ENCODE peak calls at places on chromosomes 3 and 15, in six cellular contexts. Z, Q, O, M, T and V are unnamed samples.
A peak's percentile ranks its signal among the peaks of the same experiment; 100 is the strongest.

GRCh38 chr3:189393598-189393997 is 221.8 kb downstream of the TPRG1 start:
- DNase-seq in Z (no peak), Q (peak; percentile 81), O (peak; percentile 21), M (no peak), T (no peak), V (no peak)

GRCh38 chr3:107816082-107816481 is 274.7 kb downstream of the CD47 start:
- DNase-seq in Z (no peak), Q (peak; percentile 21), O (no peak), M (no peak), T (no peak), V (no peak)

GRCh38 chr15:78425643-78426042 is 12.4 kb upstream of the IREB2 start:
- DNase-seq in Z (no peak), Q (no peak), O (no peak), M (no peak), T (no peak), V (no peak)

GRCh38 chr3:64214002-64214696 is 11.1 kb downstream of the PRICKLE2 start:
- DNase-seq in Z (peak; percentile 90), Q (peak; percentile 67), O (peak; percentile 40), M (peak; percentile 74), T (peak; percentile 94), V (peak; percentile 52)

GRCh38 chr3:171561601-171562323 is 101.6 kb upstream of the TNIK start:
- DNase-seq in Z (no peak), Q (no peak), O (no peak), M (no peak), T (no peak), V (no peak)

GRCh38 chr3:56154297-56154696 is 314.0 kb downstream of the ERC2 start:
- DNase-seq in Z (no peak), Q (peak; percentile 1), O (no peak), M (no peak), T (no peak), V (no peak)

GRCh38 chr3:110969229-110970211 is 102.1 kb upstream of the NECTIN3 start:
- DNase-seq in Z (peak; percentile 62), Q (no peak), O (no peak), M (no peak), T (peak; percentile 3), V (no peak)

GRCh38 chr15:25542648-25543047 is 103.8 kb upstream of the UBE3A start:
- DNase-seq in Z (no peak), Q (no peak), O (no peak), M (no peak), T (no peak), V (no peak)

GRCh38 chr15:100759116-100759515 is 120.5 kb upstream of the ALDH1A3 start:
- DNase-seq in Z (no peak), Q (no peak), O (no peak), M (no peak), T (peak; percentile 78), V (peak; percentile 42)

GRCh38 chr3:50365080-50365841 is 5.9 kb upstream of the TMEM115 start:
- DNase-seq in Z (peak; percentile 96), Q (peak; percentile 85), O (peak; percentile 96), M (peak; percentile 79), T (peak; percentile 58), V (no peak)

GRCh38 chr15:35427091-35427490 is 118.9 kb downstream of the DPH6 start:
- DNase-seq in Z (no peak), Q (peak; percentile 46), O (no peak), M (no peak), T (peak; percentile 84), V (no peak)

GRCh38 chr3:112074616-112075497 is 11.3 kb upstream of the C3orf52 start:
- DNase-seq in Z (peak; percentile 79), Q (peak; percentile 100), O (peak; percentile 60), M (no peak), T (peak; percentile 98), V (peak; percentile 66)

GRCh38 chr15:68843425-68844311 is 23.0 kb upstream of the ANP32A start:
- DNase-seq in Z (peak; percentile 68), Q (no peak), O (peak; percentile 10), M (no peak), T (peak; percentile 20), V (no peak)

GRCh38 chr15:64895285-64896065 is 16.2 kb upstream of the ANKDD1A start:
- DNase-seq in Z (peak; percentile 53), Q (no peak), O (peak; percentile 41), M (peak; percentile 32), T (no peak), V (no peak)

GRCh38 chr3:13520326-13520880 is 28.5 kb upstream of the FBLN2 start:
- DNase-seq in Z (peak; percentile 43), Q (no peak), O (no peak), M (no peak), T (no peak), V (no peak)

GRCh38 chr3:71896751-71897150 is 111.8 kb upstream of the PROK2 start:
- DNase-seq in Z (no peak), Q (peak; percentile 34), O (no peak), M (no peak), T (no peak), V (no peak)
- H3K36me3 ChIP-seq in Z (no peaks in the 10 kb centered on the region), Q (no peaks in the 10 kb centered on the region), O (no peaks in the 10 kb centered on the region), M (no peaks in the 10 kb centered on the region), T (no peaks in the 10 kb centered on the region), V (no peaks in the 10 kb centered on the region)

GRCh38 chr3:160187288-160187687 is 37.9 kb upstream of the C3orf80 start:
- DNase-seq in Z (no peak), Q (no peak), O (no peak), M (no peak), T (no peak), V (no peak)
- H3K9me3 ChIP-seq in Z (no peaks in the 10 kb centered on the region), Q (no peaks in the 10 kb centered on the region), O (no peaks in the 10 kb centered on the region), M (no peaks in the 10 kb centered on the region), T (no peaks in the 10 kb centered on the region), V (no peaks in the 10 kb centered on the region)

DNA sequence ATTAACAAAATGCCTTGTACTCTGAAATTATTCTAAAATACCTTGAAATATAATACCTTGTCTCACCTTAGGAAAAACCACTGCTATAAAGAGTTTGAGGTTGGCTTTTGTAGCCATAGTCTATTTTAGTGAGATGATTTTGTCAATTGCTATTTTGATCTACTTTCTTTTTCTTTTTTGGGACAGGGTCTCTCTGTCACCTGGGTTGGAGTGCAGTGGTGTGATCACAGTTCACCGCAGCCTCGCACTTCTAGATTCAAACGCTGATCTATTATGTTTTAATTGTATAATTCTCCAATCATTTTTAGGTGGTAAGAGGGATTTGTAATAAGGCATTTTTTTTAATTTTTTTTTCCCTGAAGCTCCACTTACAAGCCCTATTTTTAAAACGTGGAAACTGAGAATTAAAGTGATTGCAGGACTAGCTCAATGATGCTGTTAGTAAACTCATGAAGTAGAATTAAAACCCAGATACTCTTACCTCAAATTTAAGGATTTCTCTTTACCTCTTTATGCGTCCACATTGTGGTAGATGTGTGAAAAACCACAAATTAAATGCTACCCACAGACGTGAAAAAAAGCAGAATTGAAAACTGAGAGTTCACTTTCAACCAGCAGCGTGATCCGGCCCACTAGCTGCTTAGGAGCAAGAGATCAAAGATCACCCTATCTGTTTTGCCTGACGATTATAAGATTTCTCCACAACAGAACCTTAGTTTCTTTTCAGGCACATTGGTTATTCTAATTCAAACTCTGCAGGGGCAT is 384.2 kb downstream of the CGGBP1 start:
- DNase-seq in Z (no peak), Q (no peak), O (no peak), M (no peak), T (no peak), V (no peak)
- H3K27ac ChIP-seq in Z (no peak overlapping the region), Q (no peak overlapping the region), O (no peak overlapping the region), M (no peak overlapping the region), T (no peak overlapping the region), V (no peak overlapping the region)

DNA sequence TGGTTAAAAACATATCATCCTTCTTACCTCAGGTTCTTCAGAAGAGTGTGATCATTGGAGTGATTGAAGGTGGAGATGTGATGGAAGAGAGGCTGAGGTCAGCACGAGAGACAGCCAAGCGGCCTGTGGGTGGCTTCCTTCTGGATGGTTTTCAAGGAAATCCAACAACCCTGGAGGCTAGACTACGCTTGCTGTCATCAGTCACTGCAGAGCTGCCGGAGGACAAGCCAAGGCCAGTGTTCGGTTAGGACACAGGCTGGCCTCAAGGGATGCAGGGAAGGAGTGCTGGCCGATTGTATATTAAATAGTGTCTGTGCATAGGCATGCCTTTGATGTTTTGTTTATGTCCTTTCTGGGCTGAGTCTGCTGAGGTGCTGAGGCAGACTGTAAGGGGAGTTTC is 20.2 kb downstream of the QTRT2 start:
- DNase-seq in Z (no peak), Q (no peak), O (no peak), M (no peak), T (no peak), V (no peak)
- H3K36me3 ChIP-seq in Z (peaks cover 29% of the 10 kb centered on the region), Q (peaks cover 46% of the 10 kb centered on the region), O (no peaks in the 10 kb centered on the region), M (peaks cover 14% of the 10 kb centered on the region), T (peaks cover 6% of the 10 kb centered on the region), V (peaks cover 67% of the 10 kb centered on the region)

GRCh38 chr3:43017038-43017437 is 37.9 kb downstream of the GASK1A start:
- DNase-seq in Z (no peak), Q (no peak), O (no peak), M (no peak), T (no peak), V (no peak)
- H3K9me3 ChIP-seq in Z (no peaks in the 10 kb centered on the region), Q (peaks cover 19% of the 10 kb centered on the region), O (no peaks in the 10 kb centered on the region), M (no peaks in the 10 kb centered on the region), T (no peaks in the 10 kb centered on the region), V (no peaks in the 10 kb centered on the region)

GRCh38 chr3:125160911-125161371 is 51.6 kb downstream of the SLC12A8 start:
- DNase-seq in Z (no peak), Q (no peak), O (no peak), M (no peak), T (peak; percentile 92), V (no peak)

GRCh38 chr3:125163739-125164601 is 48.6 kb downstream of the SLC12A8 start:
- DNase-seq in Z (no peak), Q (no peak), O (peak; percentile 39), M (no peak), T (peak; percentile 41), V (peak; percentile 25)

GRCh38 chr3:125165189-125165947 is 47.2 kb downstream of the SLC12A8 start:
- DNase-seq in Z (no peak), Q (no peak), O (no peak), M (peak; percentile 50), T (peak; percentile 40), V (peak; percentile 31)

GRCh38 chr3:125165948-125166553 is 46.5 kb downstream of the SLC12A8 start:
- DNase-seq in Z (no peak), Q (no peak), O (no peak), M (no peak), T (no peak), V (no peak)

GRCh38 chr3:125161607-125162219 is 50.8 kb downstream of the SLC12A8 start:
- DNase-seq in Z (no peak), Q (no peak), O (no peak), M (no peak), T (no peak), V (no peak)
- H3K27ac ChIP-seq in Z (no peak overlapping the region), Q (no peak overlapping the region), O (no peak overlapping the region), M (no peak overlapping the region), T (no peak overlapping the region), V (no peak overlapping the region)